ENCODE peak calls at places on chromosomes 6 and 20, in ten cellular contexts. One of them, this sample, is unnamed.

GRCh38 chr20:32138921-32139320 is 29.4 kb downstream of the TM9SF4 start:
- DNase-seq in stimulated activated CD4-positive, alpha-beta T cell treated with anti-CD3 and anti-CD28 coated beads, Interleukin-15, amount 100 ng/mL, for 1 hour: no peak
- DNase-seq in CD4-positive, CD25-positive, alpha-beta regulatory T cell: no peak
- DNase-seq in NCI-H2227 treated with DMSO at 0.1 percent for 48 hours: no peak
- DNase-seq in adrenal gland: no peak
- DNase-seq in IMR-90: no peak
- DNase-seq in foreskin melanocyte: no peak
- DNase-seq in HT-29: no peak
- DNase-seq in neural crest cell: no peak
- DNase-seq in mammary epithelial cell: no peak
- DNase-seq in this sample: no peak

GRCh38 chr20:18679020-18679419 is 91.2 kb downstream of the DTD1 start:
- DNase-seq in stimulated activated CD4-positive, alpha-beta T cell treated with anti-CD3 and anti-CD28 coated beads, Interleukin-15, amount 100 ng/mL, for 1 hour: no peak
- DNase-seq in CD4-positive, CD25-positive, alpha-beta regulatory T cell: peak
- DNase-seq in NCI-H2227 treated with DMSO at 0.1 percent for 48 hours: no peak
- DNase-seq in adrenal gland: no peak
- DNase-seq in IMR-90: peak
- DNase-seq in foreskin melanocyte: no peak
- DNase-seq in HT-29: peak
- DNase-seq in neural crest cell: peak
- DNase-seq in mammary epithelial cell: peak
- DNase-seq in this sample: peak

GRCh38 chr6:158057213-158057987 is 75.7 kb downstream of the SYNJ2 start:
- DNase-seq in stimulated activated CD4-positive, alpha-beta T cell treated with anti-CD3 and anti-CD28 coated beads, Interleukin-15, amount 100 ng/mL, for 1 hour: no peak
- DNase-seq in CD4-positive, CD25-positive, alpha-beta regulatory T cell: no peak
- DNase-seq in NCI-H2227 treated with DMSO at 0.1 percent for 48 hours: no peak
- DNase-seq in adrenal gland: peak
- DNase-seq in IMR-90: peak
- DNase-seq in foreskin melanocyte: no peak
- DNase-seq in HT-29: no peak
- DNase-seq in neural crest cell: no peak
- DNase-seq in mammary epithelial cell: peak
- DNase-seq in this sample: no peak

GRCh38 chr6:2799936-2800527 is 34.8 kb downstream of the WRNIP1 start:
- DNase-seq in stimulated activated CD4-positive, alpha-beta T cell treated with anti-CD3 and anti-CD28 coated beads, Interleukin-15, amount 100 ng/mL, for 1 hour: no peak
- DNase-seq in CD4-positive, CD25-positive, alpha-beta regulatory T cell: no peak
- DNase-seq in NCI-H2227 treated with DMSO at 0.1 percent for 48 hours: no peak
- DNase-seq in adrenal gland: no peak
- DNase-seq in IMR-90: no peak
- DNase-seq in foreskin melanocyte: no peak
- DNase-seq in HT-29: no peak
- DNase-seq in neural crest cell: no peak
- DNase-seq in mammary epithelial cell: no peak
- DNase-seq in this sample: no peak

GRCh38 chr6:106757722-106758467 is 128.5 kb downstream of the QRSL1 start:
- DNase-seq in stimulated activated CD4-positive, alpha-beta T cell treated with anti-CD3 and anti-CD28 coated beads, Interleukin-15, amount 100 ng/mL, for 1 hour: no peak
- DNase-seq in CD4-positive, CD25-positive, alpha-beta regulatory T cell: no peak
- DNase-seq in NCI-H2227 treated with DMSO at 0.1 percent for 48 hours: peak
- DNase-seq in adrenal gland: no peak
- DNase-seq in IMR-90: no peak
- DNase-seq in foreskin melanocyte: no peak
- DNase-seq in HT-29: no peak
- DNase-seq in neural crest cell: no peak
- DNase-seq in mammary epithelial cell: no peak
- DNase-seq in this sample: no peak

GRCh38 chr20:57577679-57578475 is 17.0 kb downstream of the PCK1 start:
- DNase-seq in stimulated activated CD4-positive, alpha-beta T cell treated with anti-CD3 and anti-CD28 coated beads, Interleukin-15, amount 100 ng/mL, for 1 hour: no peak
- DNase-seq in CD4-positive, CD25-positive, alpha-beta regulatory T cell: no peak
- DNase-seq in NCI-H2227 treated with DMSO at 0.1 percent for 48 hours: no peak
- DNase-seq in adrenal gland: no peak
- DNase-seq in IMR-90: no peak
- DNase-seq in foreskin melanocyte: no peak
- DNase-seq in HT-29: no peak
- DNase-seq in neural crest cell: no peak
- DNase-seq in mammary epithelial cell: no peak
- DNase-seq in this sample: no peak

GRCh38 chr20:60697252-60697651 is 554.8 kb upstream of the CDH4 start:
- DNase-seq in stimulated activated CD4-positive, alpha-beta T cell treated with anti-CD3 and anti-CD28 coated beads, Interleukin-15, amount 100 ng/mL, for 1 hour: no peak
- DNase-seq in CD4-positive, CD25-positive, alpha-beta regulatory T cell: no peak
- DNase-seq in NCI-H2227 treated with DMSO at 0.1 percent for 48 hours: no peak
- DNase-seq in adrenal gland: no peak
- DNase-seq in IMR-90: peak
- DNase-seq in foreskin melanocyte: no peak
- DNase-seq in HT-29: no peak
- DNase-seq in neural crest cell: no peak
- DNase-seq in mammary epithelial cell: no peak
- DNase-seq in this sample: no peak

GRCh38 chr20:44448753-44449546 is 26.7 kb upstream of the TTPAL start:
- DNase-seq in stimulated activated CD4-positive, alpha-beta T cell treated with anti-CD3 and anti-CD28 coated beads, Interleukin-15, amount 100 ng/mL, for 1 hour: no peak
- DNase-seq in CD4-positive, CD25-positive, alpha-beta regulatory T cell: no peak
- DNase-seq in NCI-H2227 treated with DMSO at 0.1 percent for 48 hours: no peak
- DNase-seq in adrenal gland: no peak
- DNase-seq in IMR-90: no peak
- DNase-seq in foreskin melanocyte: no peak
- DNase-seq in HT-29: peak
- DNase-seq in neural crest cell: peak
- DNase-seq in mammary epithelial cell: no peak
- DNase-seq in this sample: no peak

GRCh38 chr6:6166064-6166463 is 154.4 kb downstream of the F13A1 start:
- DNase-seq in stimulated activated CD4-positive, alpha-beta T cell treated with anti-CD3 and anti-CD28 coated beads, Interleukin-15, amount 100 ng/mL, for 1 hour: no peak
- DNase-seq in CD4-positive, CD25-positive, alpha-beta regulatory T cell: no peak
- DNase-seq in NCI-H2227 treated with DMSO at 0.1 percent for 48 hours: no peak
- DNase-seq in adrenal gland: no peak
- DNase-seq in IMR-90: no peak
- DNase-seq in foreskin melanocyte: no peak
- DNase-seq in HT-29: no peak
- DNase-seq in neural crest cell: no peak
- DNase-seq in mammary epithelial cell: no peak
- DNase-seq in this sample: no peak

GRCh38 chr20:51372176-51372803 is 170.2 kb downstream of the NFATC2 start:
- DNase-seq in stimulated activated CD4-positive, alpha-beta T cell treated with anti-CD3 and anti-CD28 coated beads, Interleukin-15, amount 100 ng/mL, for 1 hour: peak
- DNase-seq in CD4-positive, CD25-positive, alpha-beta regulatory T cell: peak
- DNase-seq in NCI-H2227 treated with DMSO at 0.1 percent for 48 hours: no peak
- DNase-seq in adrenal gland: peak
- DNase-seq in IMR-90: peak
- DNase-seq in foreskin melanocyte: no peak
- DNase-seq in HT-29: peak
- DNase-seq in neural crest cell: peak
- DNase-seq in mammary epithelial cell: peak
- DNase-seq in this sample: peak

GRCh38 chr6:31794866-31795615 is 511 bp downstream of the VARS1 start:
- DNase-seq in stimulated activated CD4-positive, alpha-beta T cell treated with anti-CD3 and anti-CD28 coated beads, Interleukin-15, amount 100 ng/mL, for 1 hour: no peak
- DNase-seq in CD4-positive, CD25-positive, alpha-beta regulatory T cell: no peak
- DNase-seq in NCI-H2227 treated with DMSO at 0.1 percent for 48 hours: no peak
- DNase-seq in adrenal gland: no peak
- DNase-seq in IMR-90: no peak
- DNase-seq in foreskin melanocyte: peak
- DNase-seq in HT-29: peak
- DNase-seq in neural crest cell: no peak
- DNase-seq in mammary epithelial cell: no peak
- DNase-seq in this sample: no peak

GRCh38 chr6:33171889-33172203 is 20.4 kb downstream of the COL11A2 start:
- DNase-seq in stimulated activated CD4-positive, alpha-beta T cell treated with anti-CD3 and anti-CD28 coated beads, Interleukin-15, amount 100 ng/mL, for 1 hour: no peak
- DNase-seq in CD4-positive, CD25-positive, alpha-beta regulatory T cell: no peak
- DNase-seq in NCI-H2227 treated with DMSO at 0.1 percent for 48 hours: no peak
- DNase-seq in adrenal gland: no peak
- DNase-seq in IMR-90: no peak
- DNase-seq in foreskin melanocyte: no peak
- DNase-seq in HT-29: no peak
- DNase-seq in neural crest cell: no peak
- DNase-seq in mammary epithelial cell: no peak
- DNase-seq in this sample: no peak

GRCh38 chr20:53869466-53870258 is 200.7 kb downstream of the BCAS1 start:
- DNase-seq in stimulated activated CD4-positive, alpha-beta T cell treated with anti-CD3 and anti-CD28 coated beads, Interleukin-15, amount 100 ng/mL, for 1 hour: no peak
- DNase-seq in CD4-positive, CD25-positive, alpha-beta regulatory T cell: peak
- DNase-seq in NCI-H2227 treated with DMSO at 0.1 percent for 48 hours: peak
- DNase-seq in adrenal gland: peak
- DNase-seq in IMR-90: peak
- DNase-seq in foreskin melanocyte: no peak
- DNase-seq in HT-29: peak
- DNase-seq in neural crest cell: peak
- DNase-seq in mammary epithelial cell: peak
- DNase-seq in this sample: peak